ENCODE peak calls at places on chromosome 10, in four cellular contexts. W is K562, I is HepG2, L is GM12878. E is an unnamed sample.

GRCh38 chr10:21481407-21481806 is 44.1 kb downstream of the SKIDA1 start:
- DNase-seq in W (no peak), L (no peak), I (no peak), E (no peak)

GRCh38 chr10:95312264-95312663 is 21.5 kb upstream of the PDLIM1 start:
- DNase-seq in I (no peak), L (no peak), W (no peak), E (no peak)

GRCh38 chr10:78424721-78425120 is 391.1 kb downstream of the RPS24 start:
- DNase-seq in W (no peak), L (no peak), I (peak), E (peak)

GRCh38 chr10:68333452-68333851 is 724 bp upstream of the PBLD start:
- DNase-seq in I (no peak), W (no peak), L (no peak), E (no peak)

GRCh38 chr10:61975107-61975932 is 73.8 kb downstream of the ARID5B start:
- DNase-seq in L (no peak), I (no peak), W (peak), E (no peak)

GRCh38 chr10:103932996-103933395 is 15.0 kb upstream of the STN1 start:
- DNase-seq in I (no peak), W (no peak), L (no peak), E (no peak)

GRCh38 chr10:133151528-133151927 is 8.5 kb upstream of the KNDC1 start:
- DNase-seq in W (no peak), I (no peak), L (no peak), E (no peak)

GRCh38 chr10:131155903-131156285 is 155.6 kb downstream of the TCERG1L start:
- DNase-seq in L (no peak), W (no peak), I (no peak), E (no peak)

GRCh38 chr10:92886334-92886961 is 38.1 kb downstream of the EXOC6 start:
- DNase-seq in W (no peak), I (peak), L (no peak), E (no peak)

GRCh38 chr10:36349445-36350063 is 707.5 kb upstream of the FZD8 start:
- DNase-seq in I (no peak), L (no peak), W (no peak), E (no peak)

GRCh38 chr10:33878238-33878637 is 543.8 kb upstream of the NRP1 start:
- DNase-seq in L (no peak), I (no peak), W (no peak), E (no peak)

GRCh38 chr10:97868134-97868685 is 18.6 kb downstream of the GOLGA7B start:
- DNase-seq in L (no peak), I (no peak), W (no peak), E (no peak)
- TF ChIP-seq FOXM1 in L (no peak), I (no peak), W (no peak), E (no peak)

DNA sequence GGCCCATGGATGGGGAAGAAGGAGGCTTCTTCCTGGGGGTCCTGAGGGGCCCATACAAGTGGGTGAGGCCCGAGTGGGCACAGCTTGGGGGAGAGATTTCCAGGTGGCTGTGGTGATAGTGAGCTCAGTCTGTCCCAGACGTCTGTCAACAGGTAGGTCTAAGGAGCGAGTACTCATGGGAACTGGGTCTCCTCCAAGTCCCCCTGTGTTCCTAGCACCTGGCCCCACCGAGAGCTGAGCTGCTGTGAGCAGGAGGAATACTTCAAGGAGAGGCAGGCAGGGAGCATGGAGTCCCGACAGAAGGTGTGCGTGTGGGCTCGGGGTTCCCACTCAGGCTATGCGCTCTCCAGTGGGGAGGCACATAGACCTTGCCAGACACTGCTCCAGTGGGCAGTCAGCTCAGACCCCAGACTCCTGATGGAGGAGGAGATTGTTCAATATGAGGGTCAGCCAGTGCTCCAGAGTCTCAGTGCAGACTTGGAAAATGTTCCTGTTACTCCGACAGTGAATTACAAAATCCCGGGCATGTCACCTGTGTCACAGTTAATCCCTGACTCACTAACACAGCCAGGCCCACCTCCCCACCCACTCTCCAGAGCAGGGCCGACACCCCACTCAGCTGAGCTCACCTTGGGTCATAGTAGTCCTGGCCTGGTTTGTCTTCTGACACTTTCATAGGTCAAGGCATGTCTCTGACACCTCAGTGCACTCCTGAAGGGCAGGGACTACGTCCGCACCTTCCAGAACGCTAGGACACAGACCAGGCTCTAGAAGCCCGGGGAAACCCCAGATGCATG is 28.2 kb upstream of the C10orf53 start:
- DNase-seq in L (no peak), I (no peak), W (no peak), E (no peak)
- TF ChIP-seq BHLHE40 in L (no peak), I (no peak), W (no peak), E (no peak)

GRCh38 chr10:98673156-98673765 is 226.5 kb upstream of the HPS1 start:
- DNase-seq in W (no peak), L (no peak), I (no peak), E (no peak)
- TF ChIP-seq FOXM1 in W (no peak), L (no peak), I (no peak), E (no peak)

DNA sequence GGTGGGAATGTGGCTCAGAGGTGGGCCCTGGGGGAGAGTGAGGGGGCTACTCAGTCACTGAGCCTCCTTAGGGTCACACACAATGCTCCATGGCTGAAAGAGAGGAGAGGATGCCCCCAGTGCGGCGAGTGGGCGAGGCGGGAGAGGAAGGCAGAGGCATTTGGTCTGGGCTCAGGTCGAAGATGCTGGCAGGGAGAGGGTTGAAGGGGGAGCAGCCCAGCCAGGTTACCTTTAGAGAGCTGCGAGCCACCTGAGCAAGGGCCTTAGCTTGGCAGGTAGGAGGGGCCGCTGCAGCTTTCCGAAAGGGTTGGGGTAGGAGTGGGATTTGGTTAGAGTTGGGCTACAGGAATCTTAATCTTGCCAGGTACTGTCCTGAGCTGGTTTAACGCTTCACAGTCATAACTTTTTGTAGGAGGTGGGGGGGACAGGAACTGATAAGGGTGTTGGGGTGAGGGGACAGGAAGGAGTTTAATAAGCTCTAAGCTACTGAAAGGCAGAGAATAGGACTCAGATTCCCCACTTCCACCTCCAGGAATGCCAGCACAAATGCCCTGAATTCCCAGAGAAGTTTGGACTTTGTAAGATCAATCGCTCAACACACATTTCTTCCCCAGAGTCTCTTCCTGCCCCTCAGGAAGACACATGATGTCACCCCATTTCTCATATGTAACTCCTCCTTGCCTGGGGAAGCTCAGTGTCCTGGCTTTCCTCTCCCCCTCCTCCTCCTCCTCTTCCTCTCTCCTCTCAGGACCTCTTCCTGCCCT is 4.9 kb upstream of the LOXL4 start:
- DNase-seq in I (peak), W (no peak), L (no peak), E (no peak)
- TF ChIP-seq BHLHE40 in I (no peak), W (no peak), L (no peak), E (no peak)

DNA sequence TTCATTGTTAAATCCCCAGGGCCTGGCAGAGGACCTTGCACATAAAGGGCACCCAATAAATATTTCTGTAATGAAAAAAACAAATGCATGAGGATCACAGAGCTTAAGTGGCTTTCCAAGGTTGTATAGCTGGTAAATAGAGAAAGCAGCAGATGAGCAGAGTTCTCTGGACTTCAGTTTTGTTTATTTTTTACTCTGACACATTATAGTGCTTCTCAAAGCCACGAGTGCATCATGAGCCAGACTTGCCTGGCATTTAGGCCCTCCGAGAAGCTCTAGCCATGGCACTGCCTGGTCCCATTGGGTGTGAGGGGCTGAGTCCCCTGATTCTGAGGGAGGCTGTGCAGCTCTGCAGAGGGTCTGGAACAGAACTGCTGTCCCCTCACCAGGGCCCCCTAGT is 87.2 kb upstream of the ZNF32 start:
- DNase-seq in I (no peak), W (no peak), L (no peak), E (no peak)
- TF ChIP-seq FOXM1 in I (no peak), W (no peak), L (no peak), E (no peak)

GRCh38 chr10:28721318-28721717 is 44.0 kb downstream of the BAMBI start:
- DNase-seq in L (no peak), I (no peak), W (no peak), E (no peak)

GRCh38 chr10:28716748-28717147 is 39.4 kb downstream of the BAMBI start:
- DNase-seq in I (no peak), L (no peak), W (no peak), E (no peak)

GRCh38 chr10:28717659-28718201 is 40.4 kb downstream of the BAMBI start:
- DNase-seq in W (no peak), L (no peak), I (no peak), E (no peak)

GRCh38 chr10:28722065-28722803 is 44.9 kb downstream of the BAMBI start:
- DNase-seq in I (no peak), W (no peak), L (no peak), E (peak)

GRCh38 chr10:28719789-28720436 is 42.6 kb downstream of the BAMBI start:
- DNase-seq in W (no peak), L (no peak), I (peak), E (no peak)
- TF ChIP-seq BHLHE40 in W (no peak), L (no peak), I (no peak), E (no peak)

DNA sequence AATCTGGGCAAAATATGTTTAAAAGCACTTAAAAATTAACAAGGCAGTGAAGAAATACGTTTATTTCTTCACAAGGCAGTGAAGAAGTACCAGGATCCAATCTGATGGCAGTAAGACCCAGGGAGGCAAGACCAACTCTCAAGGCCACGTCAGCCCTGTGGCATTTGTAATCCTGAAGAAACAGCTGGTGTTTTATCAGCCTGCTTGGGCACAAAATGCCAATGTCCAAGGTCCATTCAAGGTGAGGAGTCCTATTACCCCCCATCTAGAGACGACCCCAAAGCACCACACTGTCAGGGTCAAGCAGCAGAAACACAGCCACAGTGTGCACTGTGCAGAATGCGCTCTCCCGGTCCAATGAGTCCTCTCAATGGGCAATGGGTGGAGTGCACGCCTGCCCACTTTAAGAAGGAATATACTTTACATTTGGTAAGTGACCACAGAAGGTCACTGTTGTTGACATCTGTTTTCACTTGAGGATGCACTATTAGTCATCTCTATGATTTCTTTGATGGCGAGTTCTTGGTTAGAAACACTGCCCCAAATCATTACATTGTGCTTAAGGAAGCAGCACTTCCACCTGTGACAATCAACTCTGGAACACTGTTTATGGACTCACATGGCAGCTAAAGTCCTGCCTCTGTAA is 12.8 kb downstream of the CPXM2 start:
- DNase-seq in W (no peak), I (no peak), L (no peak), E (no peak)
- TF ChIP-seq FOXM1 in W (no peak), I (no peak), L (no peak), E (no peak)

DNA sequence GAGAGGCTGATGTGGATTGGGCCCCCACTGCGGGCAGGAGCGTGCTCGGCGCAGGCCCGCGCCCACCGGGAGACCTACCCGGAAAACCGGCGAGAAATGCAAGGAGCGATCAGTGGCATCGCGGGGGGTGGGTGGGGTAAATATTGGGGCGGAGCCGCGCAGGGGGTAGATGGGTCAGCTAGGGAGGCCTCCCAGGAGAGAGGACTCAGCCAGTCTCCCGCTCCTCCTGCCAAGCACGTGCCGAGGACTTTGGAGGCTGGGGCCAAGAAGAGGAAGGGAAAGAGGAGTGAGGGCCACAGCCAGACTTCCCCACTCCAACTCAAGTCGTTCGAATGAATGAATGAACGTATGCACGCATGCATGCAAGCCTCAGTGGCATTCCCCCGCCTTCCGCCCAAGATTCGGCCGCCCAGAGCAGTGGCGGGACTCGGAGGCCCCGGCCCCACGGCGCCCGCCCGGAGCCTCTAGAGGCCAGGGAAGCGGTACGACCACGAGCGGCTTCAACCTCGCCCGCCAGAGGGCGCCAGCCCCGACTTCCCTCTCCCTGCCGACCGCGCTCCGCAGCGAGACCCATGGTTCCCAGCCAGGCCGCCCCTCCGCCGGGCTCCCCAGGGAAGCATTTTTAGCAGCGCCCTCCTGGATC is 3.6 kb downstream of the NPM3 start:
- DNase-seq in I (no peak), W (no peak), L (peak), E (peak)
- TF ChIP-seq BHLHE40 in I (no peak), W (no peak), L (peak), E (no peak)

DNA sequence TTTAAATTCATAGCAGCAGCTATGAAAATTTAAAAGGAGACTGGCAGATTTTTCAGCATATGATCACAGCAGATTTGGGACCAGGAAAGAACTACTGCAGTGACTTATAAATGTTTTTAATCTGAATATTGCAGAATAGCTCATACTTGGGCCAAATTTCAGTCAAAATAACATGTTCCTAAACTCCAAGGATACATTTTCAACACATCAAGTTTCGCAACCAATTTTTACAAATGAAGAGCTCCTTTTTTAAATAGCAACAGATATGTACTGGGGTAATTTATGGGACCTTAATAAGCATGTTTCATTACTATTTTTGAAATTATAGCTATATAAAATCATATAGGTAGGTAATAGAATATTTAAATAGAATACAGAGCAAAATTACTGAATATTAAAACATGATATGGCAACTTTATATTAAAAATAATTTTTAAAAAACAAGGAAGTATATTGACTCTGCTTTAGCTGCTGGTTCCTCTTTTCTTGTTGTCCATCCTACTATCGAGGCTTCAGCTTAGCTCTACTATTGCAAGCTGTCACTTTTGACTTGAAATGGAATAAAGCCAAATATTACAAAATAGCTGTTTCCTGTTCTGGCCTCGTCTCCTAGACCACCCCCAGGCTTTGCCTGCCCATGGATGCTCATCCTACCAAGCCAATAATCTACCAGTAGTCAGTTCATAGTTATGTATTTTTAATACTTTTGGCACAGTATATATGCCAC is 123.1 kb downstream of the NRBF2 start:
- DNase-seq in L (no peak), W (no peak), I (no peak), E (no peak)
- TF ChIP-seq FOXM1 in L (no peak), W (no peak), I (no peak), E (no peak)

DNA sequence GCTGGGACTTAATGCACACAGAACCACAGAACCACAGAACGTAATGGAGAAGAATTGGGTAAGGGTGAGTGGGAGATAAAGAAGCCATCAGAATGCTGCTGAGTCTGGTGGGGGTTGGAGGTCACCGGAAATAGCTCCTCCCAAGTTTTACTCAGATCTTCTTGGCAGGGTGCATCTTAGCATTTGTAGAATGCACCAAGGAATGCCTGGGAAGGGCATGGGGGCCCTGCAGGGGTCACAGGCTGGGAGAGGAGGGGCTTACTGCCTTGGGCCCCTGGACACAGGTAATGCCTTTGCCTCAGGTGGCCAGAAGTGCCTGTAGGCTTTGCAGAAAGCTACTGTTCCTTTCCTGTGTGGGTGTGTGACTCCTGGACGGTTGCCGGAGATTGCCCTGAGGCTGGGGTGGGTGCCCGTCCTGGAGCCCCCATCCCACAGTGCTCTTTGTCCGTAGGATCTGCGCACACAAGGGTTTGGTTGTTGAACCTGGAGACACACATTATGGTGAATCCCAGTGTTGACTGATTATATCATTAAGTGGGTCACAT is 55.1 kb downstream of the MGMT start:
- DNase-seq in I (no peak), L (no peak), W (no peak), E (no peak)
- TF ChIP-seq BHLHE40 in I (no peak), L (no peak), W (no peak), E (no peak)